ENCODE peak calls at places on chromosome 10, in five cellular contexts. Q is H1, M is HepG2, Y is K562, S is GM12878. B is an unnamed sample.

GRCh38 chr10:86345296-86346168 is 21.1 kb downstream of the GRID1 start:
- DNase-seq in Q (no peak), S (no peak), M (no peak), Y (no peak), B (no peak)

GRCh38 chr10:124943301-124944092 is 1.6 kb downstream of the ZRANB1 start:
- DNase-seq in S (no peak), Y (no peak), Q (no peak), M (no peak), B (no peak)

GRCh38 chr10:63518690-63519288 is 2.4 kb upstream of the REEP3 start:
- DNase-seq in Y (no peak), Q (no peak), S (no peak), M (no peak), B (no peak)

GRCh38 chr10:130498042-130498441 is 361.9 kb downstream of the GLRX3 start:
- DNase-seq in Y (no peak), M (no peak), Q (no peak), S (no peak), B (no peak)

GRCh38 chr10:28367865-28368541 is 65.1 kb upstream of the MPP7 start:
- DNase-seq in M (no peak), Q (no peak), S (peak), Y (no peak), B (no peak)

GRCh38 chr10:48535416-48536225 is 69.3 kb downstream of the ARHGAP22 start:
- DNase-seq in Q (peak), S (no peak), M (no peak), Y (no peak), B (no peak)

GRCh38 chr10:70528726-70529362 is 50.3 kb downstream of the PALD1 start:
- DNase-seq in Y (peak), S (no peak), M (peak), Q (no peak), B (peak)

GRCh38 chr10:132132391-132132841 is 54.3 kb upstream of the DPYSL4 start:
- DNase-seq in Q (no peak), S (no peak), M (no peak), Y (no peak), B (peak)

GRCh38 chr10:48884337-48885045 is 55.1 kb downstream of the LRRC18 start:
- DNase-seq in Y (no peak), M (no peak), Q (peak), S (no peak), B (no peak)

GRCh38 chr10:49272251-49273081 is 26.5 kb upstream of the C10orf71 start:
- DNase-seq in Y (no peak), S (no peak), M (no peak), Q (peak), B (no peak)

GRCh38 chr10:102645741-102646609 is 1.7 kb downstream of the TRIM8 start:
- DNase-seq in Q (peak), M (peak), S (peak), Y (peak), B (peak)

GRCh38 chr10:96358851-96359540 is at the start of gene OPALIN:
- DNase-seq in S (no peak), M (no peak), Q (no peak), Y (no peak), B (no peak)

GRCh38 chr10:7193369-7193768 is 217.5 kb downstream of the SFMBT2 start:
- DNase-seq in Q (no peak), S (no peak), Y (no peak), M (no peak), B (no peak)

GRCh38 chr10:103861501-103861900 is 6.1 kb upstream of the SH3PXD2A start:
- DNase-seq in Y (no peak), M (no peak), S (no peak), Q (no peak), B (no peak)

GRCh38 chr10:123257904-123258303 is 103.7 kb downstream of the BUB3 start:
- DNase-seq in M (no peak), Y (no peak), Q (no peak), S (no peak), B (peak)

GRCh38 chr10:11846542-11846941 is 23.4 kb downstream of the PROSER2 start:
- DNase-seq in Y (no peak), Q (no peak), M (no peak), S (no peak), B (no peak)

GRCh38 chr10:79328737-79329504 is 18.3 kb upstream of the PPIF start:
- DNase-seq in Q (no peak), Y (no peak), M (no peak), S (no peak), B (no peak)

GRCh38 chr10:79361721-79362397 is 14.6 kb downstream of the PPIF start:
- DNase-seq in Y (no peak), S (no peak), Q (no peak), M (no peak), B (no peak)

GRCh38 chr10:100751211-100751933 is 6.0 kb downstream of the PAX2 start:
- DNase-seq in Q (no peak), Y (no peak), S (no peak), M (no peak), B (no peak)

GRCh38 chr10:21813944-21814343 is 189.6 kb downstream of the DNAJC1 start:
- DNase-seq in Y (no peak), M (no peak), Q (no peak), S (no peak), B (no peak)

GRCh38 chr10:61662794-61663259 is at the start of gene CABCOCO1:
- DNase-seq in S (no peak), M (no peak), Q (peak), Y (no peak), B (peak)

GRCh38 chr10:96269438-96270300 is 1.7 kb downstream of the BLNK start:
- DNase-seq in Q (no peak), S (no peak), M (no peak), Y (no peak), B (no peak)

GRCh38 chr10:11344550-11344949 is 266.9 kb downstream of the USP6NL start:
- DNase-seq in S (no peak), Q (no peak), Y (no peak), M (no peak), B (no peak)

GRCh38 chr10:132452651-132453469 is 55.9 kb downstream of the PWWP2B start:
- DNase-seq in M (peak), Y (peak), Q (peak), S (no peak), B (peak)

GRCh38 chr10:25766687-25767221 is 167.3 kb upstream of the MYO3A start:
- DNase-seq in Q (peak), Y (peak), M (no peak), S (no peak), B (peak)

GRCh38 chr10:75450654-75451419 is 19.4 kb downstream of the LRMDA start:
- DNase-seq in Q (no peak), M (no peak), Y (no peak), S (no peak), B (no peak)

GRCh38 chr10:8283986-8284385 is 229.5 kb downstream of the GATA3 start:
- DNase-seq in Q (no peak), M (no peak), S (no peak), Y (no peak), B (no peak)

GRCh38 chr10:23198940-23199767 is 7.0 kb downstream of the PTF1A start:
- DNase-seq in M (peak), Y (no peak), Q (peak), S (no peak), B (peak)

GRCh38 chr10:132542819-132543218 is 5.2 kb downstream of the INPP5A start:
- DNase-seq in Y (no peak), S (no peak), M (no peak), Q (no peak), B (no peak)

GRCh38 chr10:79608505-79609375 is 2.0 kb upstream of the SFTPA1 start:
- DNase-seq in M (peak), Q (peak), S (no peak), Y (peak), B (peak)

GRCh38 chr10:75999515-76000209 is 568.2 kb downstream of the LRMDA start:
- DNase-seq in Y (no peak), Q (no peak), S (no peak), M (no peak), B (no peak)

DNA sequence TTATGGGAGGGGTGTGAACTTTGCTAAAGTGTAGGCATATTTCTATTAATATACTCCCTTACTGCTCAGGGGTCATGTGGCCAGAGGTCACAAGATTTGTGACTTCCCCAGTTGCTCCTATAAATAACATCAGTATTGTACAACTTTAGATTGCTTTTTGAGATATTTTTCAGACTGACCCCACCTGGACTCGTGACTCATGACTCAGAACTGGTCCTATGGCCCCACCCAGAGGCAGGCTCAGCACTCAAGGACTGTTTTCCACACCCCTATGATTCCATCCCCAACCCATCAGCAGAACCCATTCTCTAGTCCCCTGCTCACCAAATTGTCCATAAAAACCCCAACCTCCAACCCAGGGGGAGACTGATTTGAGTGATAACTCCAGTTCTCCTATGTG is 2.7 kb upstream of the CUL2 start:
- DNase-seq in Y (peak), Q (no peak), S (no peak), M (no peak), B (no peak)
- H3K9ac ChIP-seq in Y (no peak), Q (no peak), S (no peak), M (no peak), B (no peak)

GRCh38 chr10:89518108-89518507 is 17.3 kb downstream of the SLC16A12 start:
- DNase-seq in M (no peak), Y (no peak), S (no peak), Q (no peak), B (no peak)

GRCh38 chr10:89513206-89513605 is 22.2 kb downstream of the SLC16A12 start:
- DNase-seq in Q (no peak), M (no peak), Y (no peak), S (no peak), B (no peak)

GRCh38 chr10:89518876-89519842 is 16.2 kb downstream of the SLC16A12 start:
- DNase-seq in M (no peak), S (no peak), Q (no peak), Y (no peak), B (peak)

GRCh38 chr10:89515031-89515841 is 20.2 kb downstream of the SLC16A12 start:
- DNase-seq in Y (no peak), Q (no peak), S (no peak), M (no peak), B (no peak)

DNA sequence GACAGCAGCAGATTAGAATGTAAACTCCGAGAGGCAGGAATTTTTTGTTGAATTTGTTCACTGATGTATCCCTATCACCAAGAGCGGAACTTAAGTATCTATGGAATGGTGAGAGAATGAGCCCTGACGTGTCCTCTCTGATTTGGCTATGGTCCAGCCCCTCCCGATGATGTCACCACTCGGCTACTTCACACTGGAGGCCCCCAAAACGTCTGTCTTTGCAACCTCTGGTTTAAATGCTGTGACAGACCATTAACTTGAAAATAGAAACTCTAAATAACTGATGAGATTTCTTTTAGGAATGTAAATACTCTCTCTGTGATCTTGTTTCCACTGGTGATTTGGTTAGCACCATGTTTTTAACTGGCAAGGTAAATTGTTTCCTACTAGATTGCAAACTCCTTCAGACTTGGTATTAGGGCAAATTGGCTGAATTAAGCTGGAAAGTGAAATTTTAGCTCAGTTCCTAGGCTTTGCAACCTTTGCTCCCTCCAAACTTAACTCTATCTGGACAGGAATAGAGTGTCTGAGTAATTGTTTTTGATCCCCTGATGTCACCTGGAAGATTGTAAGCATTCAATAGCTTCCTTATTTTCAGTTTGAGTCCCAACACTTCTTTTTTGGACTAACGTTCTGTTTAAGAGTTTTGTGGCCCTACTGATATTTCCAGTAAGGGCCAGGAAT is 19.1 kb downstream of the SLC16A12 start:
- DNase-seq in S (no peak), Q (no peak), Y (peak), M (no peak), B (no peak)
- TF ChIP-seq TAF1 in S (no peak), Q (no peak), Y (no peak), M (no peak), B (no peak)

GRCh38 chr10:122164815-122165491 is 106.1 kb upstream of the BTBD16 start:
- DNase-seq in M (peak), Q (no peak), Y (no peak), S (no peak), B (no peak)
- H3K9ac ChIP-seq in M (peak), Q (peak), Y (no peak), S (no peak), B (no peak)

GRCh38 chr10:126504051-126504760 is 115.9 kb upstream of the ADAM12 start:
- DNase-seq in Y (peak), M (peak), Q (peak), S (no peak), B (peak)
- TF ChIP-seq TAF1 in Y (no peak), M (no peak), Q (no peak), S (no peak), B (no peak)

GRCh38 chr10:29643785-29644501 is 9.2 kb upstream of the SVIL start:
- DNase-seq in M (no peak), Y (no peak), S (no peak), Q (no peak), B (no peak)
- H3K9ac ChIP-seq in M (no peak), Y (no peak), S (no peak), Q (no peak), B (peak)

DNA sequence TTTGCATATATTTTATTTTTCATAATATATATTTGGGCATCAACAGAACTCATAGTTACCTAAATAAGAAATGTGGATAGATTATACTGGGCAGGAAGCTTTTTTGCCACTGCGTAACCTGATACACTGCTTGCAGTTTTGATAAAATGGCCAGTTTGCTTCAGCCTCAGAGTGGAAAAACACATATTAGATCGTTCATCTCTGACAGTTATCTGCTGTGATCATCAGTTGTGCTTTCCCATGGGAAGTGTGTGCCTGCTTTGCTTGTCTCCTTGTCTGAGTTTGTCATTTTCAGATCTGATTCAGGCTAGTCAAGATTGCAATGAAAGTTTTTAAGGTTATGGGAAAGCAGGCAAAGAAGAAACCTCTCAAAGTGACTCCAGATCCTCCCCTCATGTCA is 54.0 kb downstream of the ADAM12 start:
- DNase-seq in M (no peak), Y (no peak), S (no peak), Q (no peak), B (peak)
- TF ChIP-seq TAF1 in M (no peak), Y (no peak), S (no peak), Q (no peak), B (no peak)

GRCh38 chr10:92619368-92619767 is 26.4 kb downstream of the KIF11 start:
- DNase-seq in Y (no peak), S (no peak), Q (no peak), M (no peak), B (no peak)
- H3K9ac ChIP-seq in Y (no peak), S (no peak), Q (no peak), M (no peak), B (no peak)

B was measured in SK-N-SH.